ENCODE peak calls at places on chromosomes 5 and 9, in nine cellular contexts. I is progenitor cell of endocrine pancreas, Y is AG10803, Q is AG04450, Z is A549, K is IMR-90, B is endothelial cell, M is AG04449, W is lower lobe of right lung. X is an unnamed sample.

GRCh38 chr9:96417610-96418073 is 528 bp downstream of the ZNF367 start:
- DNase-seq in W (peak), Q (no peak), K (no peak), Y (no peak), M (no peak), B (peak), I (peak), Z (no peak), X (no peak)

GRCh38 chr9:14031015-14031414 is 282.9 kb downstream of the NFIB start:
- DNase-seq in M (no peak), Q (peak), W (no peak), I (no peak), Y (no peak), K (peak), B (peak), Z (no peak), X (no peak)

GRCh38 chr5:145869753-145870152 is 3.1 kb downstream of the GRXCR2 start:
- DNase-seq in Y (no peak), W (no peak), M (no peak), Z (no peak), Q (no peak), B (no peak), K (no peak), I (no peak), X (no peak)

GRCh38 chr9:14768561-14769234 is 46.2 kb upstream of the CER1 start:
- DNase-seq in Q (peak), Y (peak), W (no peak), Z (peak), B (peak), M (no peak), K (peak), I (peak), X (peak)

GRCh38 chr9:89743576-89744254 is 138.9 kb downstream of the GADD45G start:
- DNase-seq in I (no peak), Y (no peak), W (no peak), K (no peak), B (no peak), M (no peak), Z (no peak), Q (no peak), X (no peak)

GRCh38 chr5:81856948-81857928 is 106.3 kb upstream of the SSBP2 start:
- DNase-seq in Q (no peak), W (peak), Z (peak), I (no peak), Y (no peak), M (no peak), B (peak), K (no peak), X (no peak)

GRCh38 chr5:77569409-77569808 is 69.1 kb downstream of the OTP start:
- DNase-seq in Z (no peak), I (no peak), Y (no peak), B (no peak), M (no peak), Q (no peak), W (no peak), K (no peak), X (no peak)

GRCh38 chr5:94745786-94746730 is 127.6 kb downstream of the SLF1 start:
- DNase-seq in B (no peak), M (no peak), I (no peak), W (no peak), Q (no peak), Y (no peak), Z (no peak), K (peak), X (peak)

GRCh38 chr5:139636975-139637408 is 11.2 kb upstream of the CXXC5 start:
- DNase-seq in Y (peak), W (no peak), Q (no peak), B (no peak), I (no peak), M (no peak), K (peak), Z (no peak), X (no peak)

GRCh38 chr9:116589392-116590354 is 97.4 kb upstream of the TRIM32 start:
- DNase-seq in M (no peak), K (peak), Q (no peak), B (peak), Z (peak), I (no peak), Y (peak), W (no peak), X (no peak)

DNA sequence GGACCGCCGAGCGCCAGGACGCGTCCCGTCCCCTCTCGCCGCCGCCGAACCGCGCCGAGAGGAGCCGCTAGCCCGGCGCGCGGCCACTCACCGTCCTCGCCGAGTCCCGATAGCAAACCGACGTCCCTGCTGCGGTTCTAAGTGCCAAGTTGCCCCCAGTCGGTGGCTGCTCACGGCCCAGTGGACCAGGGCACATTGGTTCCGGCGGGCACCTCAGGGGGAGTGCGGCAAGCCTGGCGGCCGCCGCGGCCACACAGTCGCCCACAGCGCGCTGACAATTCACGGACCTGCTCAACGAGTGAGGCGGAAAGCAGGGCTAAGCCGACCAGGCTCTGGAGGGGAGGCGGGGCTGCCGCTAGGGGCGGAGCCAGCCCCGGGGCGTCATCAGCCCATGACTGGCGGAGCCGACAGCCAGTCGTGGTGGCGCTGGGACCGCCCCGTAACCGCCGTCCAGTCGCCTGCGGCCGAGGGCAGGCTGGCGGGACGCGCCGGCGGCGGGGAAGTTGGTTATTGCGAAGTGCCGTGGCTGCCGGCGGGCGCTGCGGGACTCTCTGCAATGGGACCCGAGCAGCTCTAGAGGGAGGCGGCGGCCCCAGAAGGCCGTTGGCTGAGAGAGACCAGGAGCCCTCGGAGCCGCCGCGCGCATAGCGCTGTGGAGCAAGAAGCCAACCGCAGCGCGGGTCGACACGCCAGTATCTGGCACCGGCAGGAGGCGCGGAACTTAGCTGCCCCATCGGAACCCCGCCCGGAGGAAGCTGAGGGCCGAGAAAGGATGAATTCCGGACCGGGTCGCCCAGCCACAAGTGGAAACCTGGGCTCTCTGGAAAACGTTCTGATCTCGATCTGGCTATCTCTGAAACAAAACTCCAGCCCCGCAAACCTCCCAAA is at the start of gene MARCHF3:
- DNase-seq in I (peak), W (peak), M (peak), B (peak), Q (peak), K (peak), Y (peak), Z (peak), X (peak)
- TF ChIP-seq CTCF in I (no peak), W (peak), M (peak), B (no peak), Q (peak), K (peak), Y (peak), Z (no peak), X (peak)

GRCh38 chr5:113043491-113043931 is 66.9 kb downstream of the DCP2 start:
- DNase-seq in I (peak), B (peak), Y (peak), W (no peak), M (no peak), K (no peak), Q (no peak), Z (no peak), X (peak)
- TF ChIP-seq CTCF in I (peak), B (no peak), Y (peak), W (no peak), M (peak), K (peak), Q (no peak), Z (no peak), X (no peak)

GRCh38 chr5:95791751-95792150 is 30.8 kb downstream of the GLRX start:
- DNase-seq in K (no peak), W (no peak), M (no peak), Z (no peak), B (no peak), I (no peak), Q (no peak), Y (no peak), X (no peak)
- TF ChIP-seq CTCF in K (no peak), W (no peak), M (no peak), Z (no peak), B (no peak), I (no peak), Q (no peak), Y (no peak), X (no peak)

DNA sequence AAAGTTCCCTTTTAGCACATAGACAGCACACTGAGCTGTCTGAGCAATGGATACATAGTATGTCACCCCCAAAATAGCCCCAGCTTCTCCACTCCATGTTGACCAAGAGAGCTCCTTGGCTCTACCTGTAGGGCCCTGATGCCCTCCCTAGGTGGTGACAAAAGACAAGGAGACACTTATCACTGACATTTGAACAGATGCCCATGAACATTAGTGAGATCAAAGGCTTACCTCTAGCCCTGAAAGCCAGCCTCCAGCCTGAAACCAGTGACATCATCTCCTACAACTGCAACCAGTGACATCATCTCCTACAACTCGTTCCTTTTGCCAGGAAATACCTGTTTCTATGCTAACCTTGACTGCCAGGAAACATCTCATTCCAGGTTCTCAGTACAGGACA is 122.7 kb downstream of the FSTL4 start:
- DNase-seq in Q (no peak), Z (peak), M (no peak), B (no peak), W (no peak), K (no peak), I (no peak), Y (no peak), X (peak)
- TF ChIP-seq CTCF in Q (no peak), Z (no peak), M (no peak), B (no peak), W (peak), K (no peak), I (no peak), Y (no peak), X (no peak)

GRCh38 chr9:95077766-95078382 is 239.6 kb downstream of the FANCC start:
- DNase-seq in I (no peak), Q (no peak), Y (no peak), M (no peak), Z (no peak), B (no peak), W (no peak), K (no peak), X (no peak)

GRCh38 chr9:95076696-95077052 is 240.8 kb downstream of the FANCC start:
- DNase-seq in I (no peak), Z (no peak), W (no peak), M (no peak), Q (no peak), B (no peak), Y (no peak), K (no peak), X (no peak)

GRCh38 chr9:95078516-95078915 is 239.0 kb downstream of the FANCC start:
- DNase-seq in B (no peak), I (no peak), Y (no peak), Z (no peak), W (no peak), M (no peak), K (no peak), Q (no peak), X (no peak)

GRCh38 chr9:95075700-95076099 is 241.8 kb downstream of the FANCC start:
- DNase-seq in M (no peak), W (no peak), I (no peak), B (no peak), K (no peak), Q (no peak), Y (no peak), Z (no peak), X (no peak)

DNA sequence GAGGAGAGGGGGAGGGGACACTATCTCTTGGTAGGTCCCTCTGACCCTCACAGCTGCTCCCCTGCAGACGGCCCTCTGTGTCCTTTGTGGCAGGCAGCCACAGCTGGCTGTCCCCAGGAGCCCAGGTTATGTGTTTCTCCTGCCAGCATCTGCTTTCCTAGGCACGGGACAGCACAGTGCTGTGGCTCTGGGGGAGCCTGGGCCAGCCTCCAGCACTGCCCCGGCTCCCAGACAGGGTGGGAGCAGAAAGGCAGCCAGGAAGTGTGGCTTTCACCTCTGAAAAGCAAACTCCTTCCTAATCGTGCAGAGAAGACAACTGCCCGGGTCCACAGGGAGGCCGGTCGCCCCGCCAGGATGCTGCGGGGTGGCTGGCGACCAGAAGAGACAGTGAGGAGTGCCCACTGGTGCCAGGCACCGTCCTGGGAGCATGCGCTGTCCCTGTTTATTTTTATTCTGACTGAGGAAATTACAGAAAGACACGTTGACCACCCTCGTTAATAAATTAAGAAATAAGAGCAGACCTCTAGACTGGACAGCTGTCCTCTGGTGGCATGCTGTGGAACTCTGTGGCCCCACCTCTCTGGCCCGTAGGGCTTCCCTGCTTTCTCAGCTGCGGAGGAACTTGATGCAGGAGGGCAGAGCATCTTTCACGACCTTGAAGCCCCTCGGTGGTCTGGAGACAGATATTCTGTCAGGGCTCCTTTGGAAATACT is 240.3 kb downstream of the FANCC start:
- DNase-seq in W (no peak), M (no peak), B (no peak), Y (no peak), I (no peak), Z (no peak), Q (no peak), K (no peak), X (no peak)
- TF ChIP-seq CTCF in W (no peak), M (no peak), B (no peak), Y (no peak), I (no peak), Z (no peak), Q (peak), K (no peak), X (no peak)

GRCh38 chr5:120532835-120533234 is 68.7 kb downstream of the PRR16 start:
- DNase-seq in Y (no peak), Z (no peak), M (no peak), W (no peak), I (no peak), K (no peak), B (peak), Q (no peak), X (no peak)
- TF ChIP-seq CTCF in Y (peak), Z (no peak), M (no peak), W (no peak), I (peak), K (no peak), B (peak), Q (peak), X (no peak)

GRCh38 chr9:121440265-121440664 is 59.4 kb downstream of the GGTA1 start:
- DNase-seq in Y (peak), Q (no peak), K (peak), I (no peak), B (no peak), W (no peak), Z (peak), M (no peak), X (peak)
- TF ChIP-seq CTCF in Y (peak), Q (peak), K (peak), I (peak), B (no peak), W (no peak), Z (peak), M (no peak), X (no peak)

GRCh38 chr5:103224894-103225246 is 33.7 kb upstream of the MACIR start:
- DNase-seq in Y (no peak), M (no peak), W (no peak), Q (no peak), K (no peak), Z (no peak), I (no peak), B (no peak), X (no peak)
- TF ChIP-seq CTCF in Y (no peak), M (no peak), W (no peak), Q (no peak), K (no peak), Z (no peak), I (no peak), B (no peak), X (peak)